ENCODE peak calls at places on chromosomes 3 and 15, in ten cellular contexts. U is ACHN; H is stromal cell of bone marrow; Y is NCI-H2081; D is NCI-H1048; J is GM23338; I is mucosa of gallbladder; V is CD8-positive, alpha-beta T cell; P is KBM-7; S is neural crest cell. B is an unnamed sample.

GRCh38 chr15:40498418-40498817 is 27.6 kb downstream of the CHST14 start:
- DNase-seq in U (no peak), H (peak; percentile 76), Y (no peak), D (no peak), J (no peak), I (no peak), V (no peak), P (no peak), S (no peak), B (no peak)

GRCh38 chr3:114308830-114309229 is 15.0 kb downstream of the TIGIT start:
- DNase-seq in U (no peak), H (no peak), Y (no peak), D (no peak), J (no peak), I (no peak), V (peak; percentile 14), P (no peak), S (no peak), B (peak; percentile 20)

GRCh38 chr15:55589297-55589696 is 1.2 kb upstream of the PYGO1 start:
- DNase-seq in U (no peak), H (no peak), Y (no peak), D (no peak), J (no peak), I (no peak), V (no peak), P (no peak), S (no peak), B (no peak)

GRCh38 chr3:73759290-73759689 is 134.5 kb upstream of the PDZRN3 start:
- DNase-seq in U (no peak), H (no peak), Y (no peak), D (no peak), J (no peak), I (no peak), V (no peak), P (no peak), S (no peak), B (no peak)

GRCh38 chr3:48569400-48569799 is 5.8 kb upstream of the UCN2 start:
- DNase-seq in U (no peak), H (no peak), Y (no peak), D (no peak), J (no peak), I (no peak), V (no peak), P (no peak), S (no peak), B (no peak)

GRCh38 chr3:78941587-78941986 is 826.2 kb downstream of the ROBO1 start:
- DNase-seq in U (no peak), H (peak; percentile 94), Y (no peak), D (no peak), J (no peak), I (no peak), V (no peak), P (no peak), S (no peak), B (no peak)

GRCh38 chr15:74200871-74201419 is 1.6 kb downstream of the STRA6 start:
- DNase-seq in U (no peak), H (no peak), Y (no peak), D (no peak), J (no peak), I (no peak), V (no peak), P (no peak), S (no peak), B (no peak)

GRCh38 chr3:134463676-134464611 is 21.8 kb downstream of the ANAPC13 start:
- DNase-seq in U (no peak), H (peak; percentile 96), Y (no peak), D (no peak), J (peak; percentile 97), I (peak; percentile 74), V (no peak), P (no peak), S (no peak), B (no peak)

GRCh38 chr3:66195347-66195783 is 25.4 kb upstream of the SLC25A26 start:
- DNase-seq in U (peak; percentile 72), H (peak; percentile 29), Y (peak; percentile 79), D (no peak), J (peak; percentile 83), I (peak; percentile 45), V (no peak), P (no peak), S (peak; percentile 54), B (no peak)

GRCh38 chr3:113272369-113272748 is 61.0 kb downstream of the BOC start:
- DNase-seq in U (no peak), H (no peak), Y (no peak), D (no peak), J (no peak), I (no peak), V (no peak), P (no peak), S (no peak), B (no peak)

GRCh38 chr3:47019201-47019600 is 39.7 kb downstream of the NBEAL2 start:
- DNase-seq in U (peak; percentile 38), H (no peak), Y (no peak), D (no peak), J (no peak), I (no peak), V (no peak), P (no peak), S (no peak), B (no peak)